ENCODE peak calls at places on chromosomes 7 and 10, in five cellular contexts. W, A, Z, Y and B are unnamed samples.

GRCh38 chr7:70726951-70727378 is 405.0 kb upstream of the GALNT17 start:
- DNase-seq in W (no peak), A (no peak), Z (no peak), Y (no peak), B (no peak)

GRCh38 chr10:60611291-60611747 is 167.0 kb upstream of the CDK1 start:
- DNase-seq in W (no peak), A (peak; percentile 74), Z (peak; percentile 21), Y (peak; percentile 91), B (no peak)

GRCh38 chr7:92944633-92945032 is 108.3 kb upstream of the CDK6 start:
- DNase-seq in W (peak; percentile 60), A (no peak), Z (no peak), Y (no peak), B (no peak)

GRCh38 chr7:13829231-13829630 is 160.2 kb downstream of the ETV1 start:
- DNase-seq in W (no peak), A (peak; percentile 64), Z (no peak), Y (no peak), B (no peak)

GRCh38 chr10:86347856-86348255 is 18.7 kb downstream of the GRID1 start:
- DNase-seq in W (no peak), A (no peak), Z (no peak), Y (no peak), B (no peak)

GRCh38 chr7:27808626-27809025 is 68.7 kb downstream of the TAX1BP1 start:
- DNase-seq in W (no peak), A (peak; percentile 48), Z (no peak), Y (peak; percentile 20), B (peak; percentile 52)

GRCh38 chr10:101816913-101817541 is 1.2 kb downstream of the OGA start:
- DNase-seq in W (no peak), A (no peak), Z (no peak), Y (no peak), B (no peak)

GRCh38 chr10:22505923-22506685 is 160.8 kb downstream of the SPAG6 start:
- DNase-seq in W (peak; percentile 51), A (no peak), Z (no peak), Y (peak; percentile 9), B (no peak)

GRCh38 chr7:137898839-137899681 is 52.3 kb upstream of the DGKI start:
- DNase-seq in W (peak; percentile 85), A (peak; percentile 80), Z (peak; percentile 81), Y (peak; percentile 44), B (no peak)

GRCh38 chr10:95889830-95890229 is 17.9 kb upstream of the CC2D2B start:
- DNase-seq in W (no peak), A (no peak), Z (no peak), Y (no peak), B (no peak)

GRCh38 chr10:11156480-11156879 is 138.8 kb downstream of the CELF2 start:
- DNase-seq in W (no peak), A (no peak), Z (no peak), Y (no peak), B (no peak)

GRCh38 chr10:102678842-102679289 is 34.6 kb downstream of the TRIM8 start:
- DNase-seq in W (peak; percentile 70), A (peak; percentile 71), Z (peak; percentile 69), Y (peak; percentile 48), B (no peak)

GRCh38 chr10:124161212-124162000 is 68.0 kb upstream of the CHST15 start:
- DNase-seq in W (no peak), A (no peak), Z (no peak), Y (no peak), B (no peak)